ENCODE peak calls at places on chromosomes 7 and 10, in four cellular contexts. One of them, this sample, is unnamed.

GRCh38 chr7:134514663-134515062 is 12.7 kb upstream of the AKR1B10 start:
- DNase-seq in adrenal gland: peak
- DNase-seq in astrocyte of the spinal cord: peak
- DNase-seq in fibroblast of pulmonary artery: peak
- DNase-seq in this sample: peak

GRCh38 chr10:122847782-122848604 is 2.3 kb upstream of the CUZD1 start:
- DNase-seq in fibroblast of pulmonary artery: no peak
- DNase-seq in adrenal gland: no peak
- DNase-seq in astrocyte of the spinal cord: peak
- DNase-seq in this sample: no peak

GRCh38 chr7:37832194-37832593 is 16.2 kb upstream of the NME8 start:
- DNase-seq in fibroblast of pulmonary artery: peak
- DNase-seq in astrocyte of the spinal cord: no peak
- DNase-seq in adrenal gland: peak
- DNase-seq in this sample: peak

GRCh38 chr10:70492786-70493659 is 14.5 kb downstream of the PALD1 start:
- DNase-seq in fibroblast of pulmonary artery: no peak
- DNase-seq in adrenal gland: peak
- DNase-seq in astrocyte of the spinal cord: no peak
- DNase-seq in this sample: peak

GRCh38 chr10:12337973-12338372 is 11.4 kb upstream of the CAMK1D start:
- DNase-seq in astrocyte of the spinal cord: peak
- DNase-seq in fibroblast of pulmonary artery: no peak
- DNase-seq in adrenal gland: no peak
- DNase-seq in this sample: no peak

GRCh38 chr7:105906690-105907089 is 30.3 kb upstream of the ATXN7L1 start:
- DNase-seq in astrocyte of the spinal cord: no peak
- DNase-seq in fibroblast of pulmonary artery: peak
- DNase-seq in adrenal gland: no peak
- DNase-seq in this sample: peak

GRCh38 chr10:15103513-15103912 is 6.4 kb downstream of the RPP38 start:
- DNase-seq in astrocyte of the spinal cord: no peak
- DNase-seq in adrenal gland: no peak
- DNase-seq in fibroblast of pulmonary artery: no peak
- DNase-seq in this sample: no peak

GRCh38 chr7:63043657-63044543 is 954.7 kb upstream of the ZNF722 start:
- DNase-seq in fibroblast of pulmonary artery: no peak
- DNase-seq in adrenal gland: no peak
- DNase-seq in astrocyte of the spinal cord: no peak
- DNase-seq in this sample: no peak

GRCh38 chr7:130366561-130366960 is 13.7 kb upstream of the CPA1 start:
- DNase-seq in adrenal gland: no peak
- DNase-seq in astrocyte of the spinal cord: no peak
- DNase-seq in fibroblast of pulmonary artery: no peak
- DNase-seq in this sample: no peak

GRCh38 chr7:155603190-155603857 is 41.1 kb upstream of the RBM33 start:
- DNase-seq in astrocyte of the spinal cord: no peak
- DNase-seq in fibroblast of pulmonary artery: no peak
- DNase-seq in adrenal gland: no peak
- DNase-seq in this sample: no peak

GRCh38 chr7:18472161-18472483 is 23.4 kb upstream of the HDAC9 start:
- DNase-seq in adrenal gland: no peak
- DNase-seq in fibroblast of pulmonary artery: no peak
- DNase-seq in astrocyte of the spinal cord: no peak
- DNase-seq in this sample: no peak

GRCh38 chr7:97025983-97026704 is 1.5 kb upstream of the DLX5 start:
- DNase-seq in fibroblast of pulmonary artery: peak
- DNase-seq in astrocyte of the spinal cord: no peak
- DNase-seq in adrenal gland: no peak
- DNase-seq in this sample: no peak

GRCh38 chr10:33336606-33337334 is 2.3 kb upstream of the NRP1 start:
- DNase-seq in astrocyte of the spinal cord: peak
- DNase-seq in fibroblast of pulmonary artery: no peak
- DNase-seq in adrenal gland: peak
- DNase-seq in this sample: no peak

GRCh38 chr10:24894309-24894708 is 58.1 kb downstream of the PRTFDC1 start:
- DNase-seq in adrenal gland: peak
- DNase-seq in astrocyte of the spinal cord: peak
- DNase-seq in fibroblast of pulmonary artery: peak
- DNase-seq in this sample: peak

GRCh38 chr7:25262586-25262985 is 34.3 kb upstream of the NPVF start:
- DNase-seq in adrenal gland: no peak
- DNase-seq in fibroblast of pulmonary artery: peak
- DNase-seq in astrocyte of the spinal cord: peak
- DNase-seq in this sample: peak

GRCh38 chr7:43870316-43870715 is 999 bp upstream of the MRPS24 start:
- DNase-seq in astrocyte of the spinal cord: no peak
- DNase-seq in adrenal gland: no peak
- DNase-seq in fibroblast of pulmonary artery: no peak
- DNase-seq in this sample: no peak

GRCh38 chr7:14762552-14762951 is 140.0 kb downstream of the DGKB start:
- DNase-seq in astrocyte of the spinal cord: no peak
- DNase-seq in fibroblast of pulmonary artery: no peak
- DNase-seq in adrenal gland: no peak
- DNase-seq in this sample: no peak

GRCh38 chr10:69974551-69975155 is 78.0 kb upstream of the MACROH2A2 start:
- DNase-seq in astrocyte of the spinal cord: peak
- DNase-seq in fibroblast of pulmonary artery: no peak
- DNase-seq in adrenal gland: no peak
- DNase-seq in this sample: no peak

GRCh38 chr7:21261627-21262564 is 166.0 kb upstream of the SP4 start:
- DNase-seq in astrocyte of the spinal cord: peak
- DNase-seq in adrenal gland: no peak
- DNase-seq in fibroblast of pulmonary artery: peak
- DNase-seq in this sample: peak

GRCh38 chr10:8338177-8338766 is 283.8 kb downstream of the GATA3 start:
- DNase-seq in fibroblast of pulmonary artery: no peak
- DNase-seq in adrenal gland: no peak
- DNase-seq in astrocyte of the spinal cord: no peak
- DNase-seq in this sample: no peak

GRCh38 chr10:6473430-6473829 is 106.6 kb downstream of the PRKCQ start:
- DNase-seq in adrenal gland: no peak
- DNase-seq in fibroblast of pulmonary artery: no peak
- DNase-seq in astrocyte of the spinal cord: no peak
- DNase-seq in this sample: no peak
- TF ChIP-seq CTCF in adrenal gland: no peak
- TF ChIP-seq CTCF in fibroblast of pulmonary artery: no peak
- TF ChIP-seq CTCF in astrocyte of the spinal cord: no peak
- TF ChIP-seq CTCF in this sample: no peak

DNA sequence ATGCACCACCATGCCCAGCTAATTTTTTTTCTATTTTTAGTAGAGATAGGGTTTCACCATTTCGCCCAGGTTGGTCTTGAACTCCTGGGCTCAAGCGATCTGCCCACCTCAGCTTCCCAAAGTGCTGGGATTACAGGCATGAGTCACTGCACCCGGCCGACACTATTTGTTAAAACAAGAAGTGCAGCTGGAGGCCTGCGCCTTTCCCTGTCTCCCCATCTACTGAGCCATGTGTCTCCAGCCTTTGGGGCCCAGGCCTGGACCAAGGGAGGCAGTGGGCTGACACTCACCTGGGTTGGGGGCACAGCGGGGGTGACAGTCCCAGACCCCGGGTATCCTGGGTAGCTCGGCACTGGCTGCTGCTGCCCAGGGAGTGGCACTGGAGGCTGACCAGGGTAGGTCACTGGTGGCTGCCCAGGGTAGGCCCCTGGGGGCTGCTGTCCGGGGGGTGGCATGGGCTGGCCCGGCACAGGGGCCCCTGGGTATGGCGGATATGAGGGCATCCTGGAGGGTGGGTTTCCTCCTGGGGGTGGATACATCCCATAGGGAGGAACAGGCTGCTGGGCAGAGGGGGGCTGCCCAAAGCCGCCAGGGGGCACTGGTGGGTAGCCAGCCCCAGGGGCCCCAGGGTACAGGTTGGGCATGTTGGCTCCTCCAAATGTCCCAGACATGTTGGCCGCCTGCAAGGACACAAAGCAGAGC is 36.3 kb downstream of the PLAC9 start:
- DNase-seq in adrenal gland: no peak
- DNase-seq in astrocyte of the spinal cord: no peak
- DNase-seq in fibroblast of pulmonary artery: no peak
- DNase-seq in this sample: no peak
- TF ChIP-seq CTCF in adrenal gland: no peak
- TF ChIP-seq CTCF in astrocyte of the spinal cord: peak
- TF ChIP-seq CTCF in fibroblast of pulmonary artery: peak
- TF ChIP-seq CTCF in this sample: peak

GRCh38 chr7:327991-328702 is 38.2 kb downstream of the FOXL3 start:
- DNase-seq in fibroblast of pulmonary artery: no peak
- DNase-seq in astrocyte of the spinal cord: no peak
- DNase-seq in adrenal gland: no peak
- DNase-seq in this sample: no peak

GRCh38 chr7:326845-327304 is 36.9 kb downstream of the FOXL3 start:
- DNase-seq in fibroblast of pulmonary artery: peak
- DNase-seq in astrocyte of the spinal cord: no peak
- DNase-seq in adrenal gland: no peak
- DNase-seq in this sample: no peak

GRCh38 chr7:325811-326210 is 35.8 kb downstream of the FOXL3 start:
- DNase-seq in astrocyte of the spinal cord: no peak
- DNase-seq in adrenal gland: no peak
- DNase-seq in fibroblast of pulmonary artery: no peak
- DNase-seq in this sample: no peak

GRCh38 chr7:326273-326672 is 36.3 kb downstream of the FOXL3 start:
- DNase-seq in astrocyte of the spinal cord: no peak
- DNase-seq in adrenal gland: no peak
- DNase-seq in fibroblast of pulmonary artery: no peak
- DNase-seq in this sample: no peak

DNA sequence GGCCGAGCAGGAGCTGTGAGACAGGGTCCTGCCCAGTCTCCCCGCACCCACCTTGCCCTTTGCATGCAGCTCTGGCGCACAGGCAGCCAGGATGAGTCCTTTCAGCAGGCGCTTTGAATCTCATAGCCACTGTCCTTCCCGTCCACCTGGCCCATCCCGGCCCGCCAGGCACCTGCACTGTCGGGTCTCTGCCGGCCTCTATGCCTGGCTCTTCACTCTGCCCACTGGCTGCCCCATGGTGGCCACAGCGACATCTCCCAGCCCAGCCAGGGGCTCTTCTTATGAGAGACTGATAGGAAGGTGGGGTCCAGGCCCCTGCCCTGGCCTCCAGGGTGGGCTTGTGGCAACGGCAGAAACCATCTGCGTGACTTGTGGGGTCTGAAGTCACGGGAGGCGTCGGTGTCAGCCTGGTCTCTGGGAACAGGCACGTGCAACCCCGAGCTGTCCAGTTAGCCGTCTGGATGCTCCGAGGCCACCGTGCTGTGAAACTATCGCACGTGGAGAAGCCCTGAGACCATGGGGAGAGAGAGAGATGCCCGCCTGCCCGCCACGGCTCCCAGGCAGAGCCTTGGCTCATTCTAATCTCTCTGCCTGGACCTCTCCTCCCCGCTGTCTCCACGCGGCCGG is 37.4 kb downstream of the FOXL3 start:
- DNase-seq in astrocyte of the spinal cord: no peak
- DNase-seq in adrenal gland: no peak
- DNase-seq in fibroblast of pulmonary artery: no peak
- DNase-seq in this sample: no peak
- TF ChIP-seq CTCF in astrocyte of the spinal cord: no peak
- TF ChIP-seq CTCF in adrenal gland: no peak
- TF ChIP-seq CTCF in fibroblast of pulmonary artery: no peak
- TF ChIP-seq CTCF in this sample: no peak

DNA sequence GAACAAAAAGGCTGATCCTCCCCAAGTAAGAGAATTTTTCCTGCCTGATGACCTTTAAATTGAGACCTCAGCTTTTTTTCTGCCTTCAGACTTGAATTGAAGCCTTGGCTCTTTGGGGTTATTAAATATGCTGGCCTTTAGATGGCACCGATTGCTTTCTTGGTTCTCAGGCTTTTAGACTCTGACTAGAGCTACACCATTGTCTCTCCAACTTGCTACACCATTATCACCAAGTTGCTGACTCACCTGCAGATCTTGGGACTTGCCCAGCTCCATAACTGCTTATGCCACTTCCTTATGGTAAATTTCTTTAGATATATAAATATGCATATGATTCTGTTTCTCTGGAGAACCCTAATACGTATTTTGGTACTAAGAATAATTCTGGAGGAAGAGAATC is 3.1 kb upstream of the ABCA13 start:
- DNase-seq in adrenal gland: no peak
- DNase-seq in astrocyte of the spinal cord: peak
- DNase-seq in fibroblast of pulmonary artery: peak
- DNase-seq in this sample: peak
- TF ChIP-seq CTCF in adrenal gland: no peak
- TF ChIP-seq CTCF in astrocyte of the spinal cord: peak
- TF ChIP-seq CTCF in fibroblast of pulmonary artery: peak
- TF ChIP-seq CTCF in this sample: no peak

GRCh38 chr10:117736655-117737054 is 194.1 kb downstream of the EMX2 start:
- DNase-seq in astrocyte of the spinal cord: no peak
- DNase-seq in fibroblast of pulmonary artery: no peak
- DNase-seq in adrenal gland: peak
- DNase-seq in this sample: peak
- TF ChIP-seq CTCF in astrocyte of the spinal cord: no peak
- TF ChIP-seq CTCF in fibroblast of pulmonary artery: no peak
- TF ChIP-seq CTCF in adrenal gland: no peak
- TF ChIP-seq CTCF in this sample: no peak

DNA sequence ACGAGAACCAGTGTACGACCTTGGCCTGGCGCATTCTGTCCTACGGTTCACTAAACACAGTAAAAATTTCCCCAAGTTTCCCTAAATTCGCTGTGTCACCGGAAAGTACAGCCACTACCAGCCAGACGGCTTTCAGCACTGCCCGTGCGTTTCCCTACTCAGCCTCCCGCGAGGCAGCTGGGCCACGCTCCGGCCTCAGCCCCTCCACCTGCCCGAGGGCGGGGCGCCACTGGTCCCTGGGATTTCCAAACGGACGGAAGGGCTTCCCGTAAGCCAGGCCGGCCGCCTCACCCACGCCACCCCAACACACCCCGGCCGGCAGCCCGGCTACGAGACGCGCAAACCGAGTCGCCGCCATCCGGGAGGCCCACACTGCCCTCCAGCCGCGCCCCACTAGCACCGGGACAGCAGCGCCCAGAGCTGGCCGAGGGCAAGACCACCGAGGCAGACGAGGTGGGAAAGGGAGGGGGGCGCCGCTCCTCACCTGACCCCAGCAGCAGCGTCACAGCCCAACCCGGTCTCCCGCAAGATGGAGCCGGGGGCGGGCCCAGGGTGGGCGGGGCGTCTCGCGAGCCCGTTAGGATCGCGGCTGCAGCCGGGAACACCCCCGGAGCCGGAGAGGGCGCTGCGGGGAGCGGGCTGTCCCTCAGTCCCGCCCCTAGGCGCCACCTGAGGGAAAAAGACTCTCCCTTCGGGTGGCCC is at the start of gene ANXA7:
- DNase-seq in fibroblast of pulmonary artery: peak
- DNase-seq in adrenal gland: peak
- DNase-seq in astrocyte of the spinal cord: peak
- DNase-seq in this sample: peak
- TF ChIP-seq CTCF in fibroblast of pulmonary artery: peak
- TF ChIP-seq CTCF in adrenal gland: peak
- TF ChIP-seq CTCF in astrocyte of the spinal cord: peak
- TF ChIP-seq CTCF in this sample: peak

GRCh38 chr10:50271564-50272250 is 20.4 kb upstream of the ASAH2 start:
- DNase-seq in fibroblast of pulmonary artery: no peak
- DNase-seq in adrenal gland: no peak
- DNase-seq in astrocyte of the spinal cord: no peak
- DNase-seq in this sample: no peak
- TF ChIP-seq CTCF in fibroblast of pulmonary artery: no peak
- TF ChIP-seq CTCF in adrenal gland: no peak
- TF ChIP-seq CTCF in astrocyte of the spinal cord: no peak
- TF ChIP-seq CTCF in this sample: no peak

GRCh38 chr7:117951285-117951684 is 78.0 kb upstream of the CTTNBP2 start:
- DNase-seq in astrocyte of the spinal cord: no peak
- DNase-seq in fibroblast of pulmonary artery: no peak
- DNase-seq in adrenal gland: no peak
- DNase-seq in this sample: peak
- TF ChIP-seq CTCF in astrocyte of the spinal cord: no peak
- TF ChIP-seq CTCF in fibroblast of pulmonary artery: no peak
- TF ChIP-seq CTCF in adrenal gland: no peak
- TF ChIP-seq CTCF in this sample: no peak

This sample was measured in MCF 10A.